ENCODE peak calls at places on chromosome 19, in four cellular contexts. W, V, F and T are unnamed samples.

GRCh38 chr19:38452430-38453366 is 19.2 kb downstream of the RYR1 start:
- DNase-seq in W (peak), F (no peak), V (peak), T (no peak)

GRCh38 chr19:18764591-18765051 is 26.5 kb downstream of the COMP start:
- DNase-seq in W (no peak), V (no peak), F (no peak), T (no peak)

GRCh38 chr19:13095393-13095784 is 7.3 kb downstream of the LYL1 start:
- DNase-seq in V (no peak), F (no peak), W (no peak), T (no peak)

GRCh38 chr19:34574704-34575103 is 93.1 kb downstream of the WTIP start:
- DNase-seq in V (peak), F (no peak), W (no peak), T (no peak)

GRCh38 chr19:33904681-33905080 is 108.0 kb downstream of the KCTD15 start:
- DNase-seq in F (peak), V (no peak), W (peak), T (no peak)

GRCh38 chr19:49749055-49749716 is 13.9 kb downstream of the TSKS start:
- DNase-seq in F (no peak), V (peak), W (no peak), T (peak)

GRCh38 chr19:46975918-46976782 is 43.5 kb upstream of the NPAS1 start:
- DNase-seq in V (peak), F (peak), W (peak), T (peak)

GRCh38 chr19:14699641-14700040 is 9.8 kb downstream of the ZNF333 start:
- DNase-seq in W (no peak), V (no peak), F (no peak), T (no peak)

GRCh38 chr19:35755550-35756371 is 1.1 kb downstream of the HSPB6 start:
- DNase-seq in W (no peak), F (no peak), V (no peak), T (peak)

GRCh38 chr19:18379803-18380747 is 5.9 kb upstream of the GDF15 start:
- DNase-seq in V (peak), W (peak), F (peak), T (peak)

GRCh38 chr19:9323557-9323918 is 441 bp upstream of the ZNF559 start:
- DNase-seq in F (peak), W (peak), V (peak), T (peak)

GRCh38 chr19:49616945-49617344 is 23.0 kb downstream of the RRAS start:
- DNase-seq in F (no peak), V (no peak), W (no peak), T (no peak)

GRCh38 chr19:10855879-10856522 is 7.8 kb downstream of the C19orf38 start:
- DNase-seq in F (no peak), W (peak), V (no peak), T (no peak)

GRCh38 chr19:50513746-50514345 is at the start of gene ASPDH:
- DNase-seq in V (peak), W (no peak), F (no peak), T (no peak)

GRCh38 chr19:5956728-5957127 is 21.2 kb downstream of the RANBP3 start:
- DNase-seq in W (no peak), V (no peak), F (no peak), T (no peak)

GRCh38 chr19:35712529-35712909 is 5.3 kb upstream of the KMT2B start:
- DNase-seq in W (no peak), V (no peak), F (no peak), T (no peak)

GRCh38 chr19:47230122-47230920 is 678 bp downstream of the BBC3 start:
- DNase-seq in V (peak), W (peak), F (peak), T (peak)

GRCh38 chr19:8611391-8611883 is 922 bp upstream of the ADAMTS10 start:
- DNase-seq in W (peak), V (no peak), F (no peak), T (no peak)

GRCh38 chr19:40224342-40225148 is 1.9 kb downstream of the CCNP start:
- DNase-seq in V (no peak), W (no peak), F (no peak), T (no peak)

GRCh38 chr19:1704339-1704738 is 49.0 kb upstream of the ONECUT3 start:
- DNase-seq in F (no peak), V (no peak), W (no peak), T (no peak)

GRCh38 chr19:15248106-15248505 is 15.9 kb upstream of the EPHX3 start:
- DNase-seq in W (no peak), F (no peak), V (no peak), T (peak)

GRCh38 chr19:3065675-3066357 is 3.5 kb upstream of the TLE5 start:
- DNase-seq in F (peak), W (no peak), V (no peak), T (no peak)

GRCh38 chr19:56091066-56091490 is 30.0 kb downstream of the ZNF787 start:
- DNase-seq in F (no peak), V (no peak), W (peak), T (peak)
- TF ChIP-seq MAZ in F (no peak), V (no peak), W (no peak), T (no peak)

GRCh38 chr19:36973021-36973843 is 57.1 kb downstream of the ZNF568 start:
- DNase-seq in F (no peak), W (no peak), V (peak), T (peak)
- TF ChIP-seq CTCF in F (no peak), W (no peak), V (peak), T (peak)

GRCh38 chr19:19997656-19998268 is 41.5 kb downstream of the ZNF682 start:
- DNase-seq in F (no peak), V (peak), W (no peak), T (no peak)
- TF ChIP-seq MAZ in F (no peak), V (no peak), W (no peak), T (no peak)

DNA sequence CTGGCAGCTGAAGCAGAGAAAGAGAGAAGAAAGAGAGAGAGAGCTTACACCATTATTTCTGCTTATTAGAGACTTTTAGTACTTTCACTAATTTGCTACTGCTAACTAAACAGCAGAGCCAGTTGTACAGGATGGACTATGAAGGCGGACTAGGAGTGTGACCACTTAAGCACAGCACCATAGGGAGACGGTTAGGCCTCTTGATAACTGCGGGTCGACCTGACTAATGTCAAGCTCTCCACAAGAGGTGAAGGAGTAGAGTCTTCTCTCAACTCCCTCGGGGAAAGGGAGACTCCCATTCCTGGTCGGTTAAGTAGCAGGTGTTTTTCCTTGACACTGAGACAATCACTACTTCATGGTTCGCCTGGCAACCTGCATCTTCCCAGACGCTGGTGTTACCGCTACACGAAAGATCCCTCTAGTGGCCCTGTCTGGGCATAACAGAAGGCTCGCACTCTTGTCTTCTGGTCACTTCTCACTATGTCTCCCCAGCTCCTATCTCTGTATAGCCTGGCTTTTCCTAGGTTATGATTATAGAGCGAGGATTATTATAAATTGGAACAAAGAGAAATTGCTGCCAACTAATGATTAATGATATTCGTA is 5.3 kb upstream of the PSG7 start:
- DNase-seq in W (peak), V (peak), F (peak), T (peak)
- TF ChIP-seq CTCF in W (peak), V (peak), F (peak), T (peak)

GRCh38 chr19:30214651-30215051 is 157.5 kb upstream of the ZNF536 start:
- DNase-seq in W (no peak), F (no peak), V (no peak), T (no peak)
- TF ChIP-seq MAZ in W (no peak), F (no peak), V (no peak), T (no peak)

DNA sequence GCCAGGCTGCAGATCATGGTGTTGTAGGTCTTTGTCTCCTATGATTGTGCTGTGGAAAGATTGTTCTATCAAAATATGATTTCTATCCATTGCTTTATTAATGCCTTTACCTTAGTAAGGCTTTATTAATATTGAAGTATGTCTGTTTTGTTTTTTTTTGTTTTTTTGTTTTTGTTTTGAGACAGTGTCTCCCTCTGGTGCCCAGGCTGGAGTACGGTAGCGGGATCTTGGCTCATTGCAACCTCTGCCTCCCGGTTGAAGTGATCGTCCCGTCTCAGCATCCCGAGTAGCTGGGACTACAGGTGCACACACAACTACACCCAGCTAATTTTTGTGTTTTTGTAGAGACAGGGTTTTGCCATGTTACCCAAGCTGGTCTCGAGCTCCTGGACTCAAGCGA is 7.7 kb downstream of the IRGC start:
- DNase-seq in W (peak), V (peak), F (no peak), T (no peak)
- TF ChIP-seq CTCF in W (peak), V (peak), F (peak), T (peak)